ENCODE peak calls at places on chromosomes 5 and 9, in eight cellular contexts. U is epithelial cell of esophagus, B is astrocyte of the spinal cord, H is HFFc6, C is bronchial epithelial cell, F is progenitor cell of endocrine pancreas, K is fibroblast of mammary gland, G is fibroblast of lung. D is an unnamed sample.

GRCh38 chr5:95720094-95720793 is 10.9 kb upstream of the RHOBTB3 start:
- DNase-seq in U (no peak), B (no peak), H (no peak), C (no peak), F (no peak), K (no peak), G (peak), D (no peak)

GRCh38 chr5:146051678-146052077 is 53.7 kb downstream of the PLAC8L1 start:
- DNase-seq in U (no peak), B (peak), H (peak), C (no peak), F (no peak), K (peak), G (no peak), D (no peak)

GRCh38 chr9:10015755-10016154 is 597.0 kb downstream of the PTPRD start:
- DNase-seq in U (no peak), B (no peak), H (no peak), C (no peak), F (no peak), K (no peak), G (no peak), D (no peak)

GRCh38 chr5:177473461-177473991 is at the start of gene DBN1:
- DNase-seq in U (no peak), B (peak), H (no peak), C (no peak), F (peak), K (peak), G (no peak), D (peak)

GRCh38 chr5:60961685-60962084 is 16.7 kb downstream of the NDUFAF2 start:
- DNase-seq in U (no peak), B (peak), H (no peak), C (no peak), F (no peak), K (peak), G (peak), D (no peak)

GRCh38 chr9:84754896-84755295 is 85.4 kb downstream of the NTRK2 start:
- DNase-seq in U (no peak), B (peak), H (peak), C (no peak), F (no peak), K (peak), G (no peak), D (no peak)

GRCh38 chr5:95035891-95036675 is 248.8 kb downstream of the MCTP1 start:
- DNase-seq in U (no peak), B (peak), H (no peak), C (no peak), F (no peak), K (peak), G (no peak), D (no peak)

GRCh38 chr5:88889165-88890069 is 6.4 kb upstream of the MEF2C start:
- DNase-seq in U (peak), B (peak), H (no peak), C (no peak), F (peak), K (peak), G (peak), D (peak)

GRCh38 chr5:72178910-72179815 is 71.9 kb downstream of the MAP1B start:
- DNase-seq in U (peak), B (peak), H (peak), C (peak), F (no peak), K (peak), G (peak), D (no peak)

GRCh38 chr5:151637676-151638075 is 46.5 kb upstream of the FAT2 start:
- DNase-seq in U (peak), B (no peak), H (no peak), C (peak), F (no peak), K (no peak), G (no peak), D (no peak)

GRCh38 chr5:124036786-124037185 is 524.8 kb downstream of the CSNK1G3 start:
- DNase-seq in U (no peak), B (no peak), H (no peak), C (no peak), F (no peak), K (no peak), G (no peak), D (no peak)

GRCh38 chr9:18256574-18256973 is 217.4 kb upstream of the ADAMTSL1 start:
- DNase-seq in U (peak), B (peak), H (peak), C (peak), F (no peak), K (peak), G (peak), D (peak)

GRCh38 chr9:89274838-89275237 is 36.2 kb upstream of the CKS2 start:
- DNase-seq in U (peak), B (peak), H (peak), C (peak), F (no peak), K (peak), G (peak), D (no peak)

DNA sequence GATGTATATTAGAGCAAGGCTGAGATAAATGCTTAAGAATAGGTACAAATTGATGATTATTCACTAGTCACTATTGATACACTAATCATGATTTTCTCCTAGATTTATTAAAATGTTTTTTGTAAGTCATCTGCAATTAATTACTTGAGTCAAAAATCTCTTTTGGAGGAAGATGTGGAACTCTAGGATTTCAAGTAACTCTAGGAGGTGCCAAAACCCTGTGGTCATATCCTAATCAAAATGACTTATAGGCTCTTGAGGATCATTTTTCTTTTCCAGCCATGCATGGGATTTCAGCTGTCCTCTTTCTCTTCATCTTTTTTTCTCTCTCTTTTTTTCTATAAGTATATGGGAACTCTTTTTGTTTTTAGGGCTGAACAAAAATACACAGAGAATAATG is 141.8 kb upstream of the CD180 start:
- DNase-seq in U (no peak), B (no peak), H (no peak), C (no peak), F (no peak), K (peak), G (peak), D (no peak)
- TF ChIP-seq CTCF in U (no peak), B (no peak), H (no peak), C (no peak), F (no peak), K (no peak), G (no peak), D (no peak)

GRCh38 chr5:141343953-141344463 is 379 bp downstream of the PCDHGA3 start:
- DNase-seq in U (no peak), B (no peak), H (no peak), C (no peak), F (no peak), K (no peak), G (no peak), D (no peak)
- TF ChIP-seq CTCF in U (no peak), B (no peak), H (peak), C (no peak), F (no peak), K (no peak), G (no peak), D (no peak)

GRCh38 chr5:111347021-111347420 is 122.8 kb downstream of the CAMK4 start:
- DNase-seq in U (peak), B (no peak), H (no peak), C (peak), F (no peak), K (no peak), G (no peak), D (no peak)
- TF ChIP-seq CTCF in U (no peak), B (no peak), H (no peak), C (no peak), F (no peak), K (no peak), G (no peak), D (no peak)

GRCh38 chr9:95089257-95089873 is 228.1 kb downstream of the FANCC start:
- DNase-seq in U (no peak), B (no peak), H (no peak), C (no peak), F (no peak), K (no peak), G (no peak), D (no peak)
- TF ChIP-seq CTCF in U (no peak), B (no peak), H (no peak), C (no peak), F (no peak), K (no peak), G (no peak), D (no peak)

DNA sequence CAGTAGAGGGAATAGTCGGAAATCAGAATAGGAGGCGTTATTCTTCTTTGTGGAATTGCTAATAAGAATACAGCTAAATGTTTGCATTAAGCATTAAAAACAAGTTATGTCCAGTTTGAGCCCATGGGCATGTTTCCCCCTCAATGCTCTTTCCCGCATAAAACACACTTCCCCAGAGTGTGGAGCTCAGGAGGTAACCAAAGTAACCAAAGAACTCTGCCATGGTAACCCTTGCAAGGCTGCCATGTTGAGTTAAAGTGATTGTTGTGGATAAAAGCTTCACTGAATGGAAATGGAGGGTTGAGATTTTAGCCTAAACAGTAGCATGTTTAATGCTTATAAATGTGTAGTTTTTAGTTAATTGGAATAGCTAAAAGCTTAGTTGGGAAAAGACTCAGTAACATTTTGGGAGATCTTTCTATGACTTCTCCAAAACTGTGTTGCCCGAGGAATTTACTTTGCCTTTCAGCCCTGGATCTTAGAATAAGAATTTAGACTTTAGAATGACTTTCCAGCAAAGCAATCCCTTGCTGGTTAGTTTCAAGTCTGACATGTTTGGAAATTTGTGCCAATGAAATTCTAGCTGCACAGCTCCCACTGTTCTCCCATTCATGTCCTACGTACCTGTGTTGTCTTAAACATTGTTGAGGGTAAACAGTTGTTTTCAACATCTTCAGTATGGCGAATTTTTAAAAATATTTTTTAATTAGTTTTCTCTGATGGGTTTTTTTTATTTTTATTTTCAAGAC is 111.2 kb downstream of the CCDC192 start:
- DNase-seq in U (no peak), B (no peak), H (no peak), C (no peak), F (no peak), K (no peak), G (no peak), D (no peak)
- TF ChIP-seq CTCF in U (no peak), B (no peak), H (no peak), C (no peak), F (no peak), K (no peak), G (no peak), D (no peak)

GRCh38 chr9:87111010-87111409 is 163.7 kb upstream of the GAS1 start:
- DNase-seq in U (no peak), B (no peak), H (no peak), C (no peak), F (no peak), K (peak), G (no peak), D (no peak)

GRCh38 chr9:87112656-87113055 is 165.3 kb upstream of the GAS1 start:
- DNase-seq in U (no peak), B (peak), H (peak), C (no peak), F (no peak), K (peak), G (no peak), D (no peak)

GRCh38 chr9:87116492-87116891 is 169.2 kb upstream of the GAS1 start:
- DNase-seq in U (no peak), B (no peak), H (no peak), C (no peak), F (no peak), K (no peak), G (no peak), D (no peak)

GRCh38 chr9:87115790-87116189 is 168.5 kb upstream of the GAS1 start:
- DNase-seq in U (no peak), B (no peak), H (no peak), C (no peak), F (no peak), K (no peak), G (peak), D (no peak)

GRCh38 chr9:87113892-87114291 is 166.6 kb upstream of the GAS1 start:
- DNase-seq in U (no peak), B (no peak), H (no peak), C (no peak), F (no peak), K (peak), G (peak), D (no peak)
- TF ChIP-seq CTCF in U (no peak), B (peak), H (peak), C (no peak), F (peak), K (peak), G (no peak), D (no peak)

GRCh38 chr5:142831019-142831403 is 60.8 kb downstream of the ARHGAP26 start:
- DNase-seq in U (no peak), B (no peak), H (no peak), C (no peak), F (no peak), K (no peak), G (no peak), D (no peak)

GRCh38 chr5:142830241-142831018 is 60.3 kb downstream of the ARHGAP26 start:
- DNase-seq in U (peak), B (peak), H (peak), C (peak), F (no peak), K (peak), G (peak), D (no peak)

GRCh38 chr5:142833517-142834446 is 63.6 kb downstream of the ARHGAP26 start:
- DNase-seq in U (no peak), B (no peak), H (no peak), C (no peak), F (no peak), K (no peak), G (no peak), D (no peak)

GRCh38 chr5:142834504-142834903 is 64.3 kb downstream of the ARHGAP26 start:
- DNase-seq in U (no peak), B (no peak), H (no peak), C (no peak), F (no peak), K (no peak), G (no peak), D (no peak)

GRCh38 chr5:142832263-142832662 is 62.1 kb downstream of the ARHGAP26 start:
- DNase-seq in U (no peak), B (no peak), H (no peak), C (no peak), F (no peak), K (no peak), G (no peak), D (no peak)
- TF ChIP-seq CTCF in U (no peak), B (no peak), H (no peak), C (no peak), F (no peak), K (no peak), G (no peak), D (no peak)

DNA sequence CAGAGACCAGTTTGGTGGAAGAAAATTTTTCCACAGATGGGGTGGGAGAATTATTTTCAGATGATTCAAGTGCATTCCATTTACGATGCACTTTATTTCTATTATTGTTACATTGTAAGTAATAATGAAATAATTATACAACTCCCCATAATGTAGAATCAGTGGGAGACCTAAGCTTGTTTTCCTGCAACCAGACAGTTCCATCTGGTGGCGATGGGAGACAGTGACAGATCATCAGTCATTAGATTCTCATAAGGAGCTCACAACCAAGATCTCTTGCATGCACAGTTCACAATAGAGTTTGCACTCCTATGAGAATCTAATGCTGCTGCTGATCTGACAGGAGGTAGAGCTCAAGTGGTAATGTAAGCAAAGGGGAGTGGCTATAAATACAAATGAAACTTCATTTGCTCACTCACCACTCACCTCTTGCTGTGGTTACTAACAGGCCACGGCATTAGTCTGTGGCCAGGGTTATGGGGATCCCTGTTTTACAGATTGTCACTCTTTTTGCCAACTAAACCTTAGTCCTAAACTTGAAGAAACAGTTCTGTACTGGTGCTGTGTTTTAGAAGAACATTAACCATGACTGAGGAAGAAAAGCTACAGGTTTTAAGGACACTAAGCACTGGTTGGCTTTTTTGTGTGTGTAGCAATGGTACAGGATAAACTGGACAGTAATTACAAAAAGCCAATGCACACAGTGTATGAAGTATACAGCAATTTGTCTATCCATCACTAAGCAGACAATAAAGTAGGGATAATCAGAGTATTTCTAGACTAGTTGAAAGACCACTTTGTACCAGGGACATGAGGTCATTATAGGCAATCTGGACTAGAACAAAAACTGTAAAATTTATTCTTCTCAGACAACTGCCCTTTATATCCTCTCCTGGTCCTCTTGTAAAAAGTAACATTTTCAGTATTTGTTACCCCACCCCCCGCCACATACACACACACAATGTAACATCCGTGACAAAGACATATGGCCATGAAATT is 9.9 kb downstream of the TMEM232 start:
- DNase-seq in U (no peak), B (no peak), H (no peak), C (no peak), F (no peak), K (no peak), G (no peak), D (no peak)
- TF ChIP-seq CTCF in U (no peak), B (no peak), H (peak), C (no peak), F (no peak), K (no peak), G (no peak), D (no peak)

GRCh38 chr5:39137391-39138181 is 63.4 kb upstream of the RICTOR start:
- DNase-seq in U (peak), B (no peak), H (no peak), C (peak), F (no peak), K (no peak), G (no peak), D (no peak)
- TF ChIP-seq CTCF in U (peak), B (peak), H (peak), C (peak), F (peak), K (peak), G (no peak), D (no peak)

GRCh38 chr5:75885849-75886596 is 168.8 kb upstream of the POC5 start:
- DNase-seq in U (peak), B (no peak), H (no peak), C (no peak), F (no peak), K (no peak), G (no peak), D (peak)
- TF ChIP-seq CTCF in U (peak), B (no peak), H (no peak), C (peak), F (peak), K (no peak), G (no peak), D (peak)